ENCODE peak calls at places on chromosomes 16 and 17, in four cellular contexts. J is dorsolateral prefrontal cortex, B is EL, I is C1 segment of cervical spinal cord. X is an unnamed sample.

GRCh38 chr16:11742041-11742535 is 569 bp downstream of the TXNDC11 start:
- DNase-seq in J (no peak), I (peak), B (no peak), X (no peak)

GRCh38 chr17:40437095-40437732 is 6.0 kb upstream of the IGFBP4 start:
- DNase-seq in I (no peak), B (peak), J (no peak), X (no peak)

GRCh38 chr16:11462861-11463260 is 117.6 kb downstream of the RMI2 start:
- DNase-seq in I (no peak), B (no peak), J (no peak), X (no peak)

GRCh38 chr16:86626966-86627365 is 48.6 kb downstream of the FOXL1 start:
- DNase-seq in I (no peak), J (no peak), B (peak), X (no peak)

GRCh38 chr16:9874233-9874632 is 308.0 kb downstream of the GRIN2A start:
- DNase-seq in B (no peak), J (no peak), I (no peak), X (no peak)

GRCh38 chr17:66477615-66478283 is 175.3 kb downstream of the PRKCA start:
- DNase-seq in J (no peak), B (no peak), I (no peak), X (no peak)

GRCh38 chr17:27323538-27324212 is 29.8 kb downstream of the WSB1 start:
- DNase-seq in I (no peak), B (peak), J (no peak), X (no peak)

GRCh38 chr16:60731329-60731728 is 1304.9 kb downstream of the CDH8 start:
- DNase-seq in B (no peak), J (no peak), I (no peak), X (no peak)

GRCh38 chr17:54864070-54864469 is 36.6 kb upstream of the TOM1L1 start:
- DNase-seq in B (no peak), J (no peak), I (no peak), X (no peak)

GRCh38 chr16:53465606-53466290 is 31.5 kb downstream of the RBL2 start:
- DNase-seq in I (no peak), B (peak), J (no peak), X (peak)

GRCh38 chr16:80063028-80063767 is 462.7 kb upstream of the MAF start:
- DNase-seq in J (no peak), I (no peak), B (no peak), X (no peak)

GRCh38 chr17:31631759-31632158 is 227.3 kb downstream of the COPRS start:
- DNase-seq in I (no peak), J (no peak), B (no peak), X (no peak)

GRCh38 chr16:70758786-70759185 is 42.2 kb downstream of the VAC14 start:
- DNase-seq in I (no peak), J (no peak), B (no peak), X (no peak)

GRCh38 chr16:88389191-88389590 is 6.4 kb downstream of the ZNF469 start:
- DNase-seq in J (no peak), B (no peak), I (no peak), X (no peak)

GRCh38 chr16:52705192-52705591 is 158.2 kb upstream of the TOX3 start:
- DNase-seq in B (no peak), J (no peak), I (no peak), X (no peak)

GRCh38 chr17:72710185-72710584 is 382.3 kb downstream of the SLC39A11 start:
- DNase-seq in I (no peak), B (no peak), J (no peak), X (no peak)

GRCh38 chr16:533391-534088 is 6.0 kb downstream of the CAPN15 start:
- DNase-seq in B (no peak), J (no peak), I (peak), X (no peak)

GRCh38 chr17:43878260-43879082 is 28.9 kb downstream of the MPP2 start:
- DNase-seq in B (peak), J (peak), I (peak), X (peak)

GRCh38 chr16:69601250-69601649 is 35.5 kb downstream of the NFAT5 start:
- DNase-seq in J (no peak), I (no peak), B (no peak), X (no peak)

GRCh38 chr17:42438600-42439567 is 15.8 kb upstream of the CAVIN1 start:
- DNase-seq in B (no peak), J (no peak), I (no peak), X (no peak)

GRCh38 chr17:69503711-69504110 is 89.2 kb downstream of the MAP2K6 start:
- DNase-seq in B (no peak), J (no peak), I (no peak), X (no peak)

GRCh38 chr17:28008526-28008925 is 34.0 kb upstream of the NLK start:
- DNase-seq in J (no peak), I (no peak), B (peak), X (peak)

GRCh38 chr17:73638556-73638955 is 5.7 kb downstream of the SDK2 start:
- DNase-seq in J (no peak), I (no peak), B (no peak), X (no peak)

GRCh38 chr16:22670044-22670536 is 143.9 kb upstream of the HS3ST2 start:
- DNase-seq in J (no peak), I (no peak), B (no peak), X (no peak)

GRCh38 chr17:57879437-57880085 is 29.7 kb upstream of the MRPS23 start:
- DNase-seq in I (no peak), J (no peak), B (no peak), X (no peak)

GRCh38 chr16:72066747-72067146 is 3.7 kb downstream of the HPR start:
- DNase-seq in B (peak), I (no peak), J (no peak), X (peak)